ENCODE peak calls at places on chromosome 20, in four cellular contexts. Q, A, V and P are unnamed samples.

GRCh38 chr20:59253779-59254319 is 46.6 kb upstream of the EDN3 start:
- DNase-seq in Q (no peak), A (no peak), V (no peak), P (no peak)

GRCh38 chr20:62069741-62070216 is 4.1 kb upstream of the TAF4 start:
- DNase-seq in Q (no peak), A (no peak), V (no peak), P (no peak)

GRCh38 chr20:44714701-44715494 is at the start of gene CCN5:
- DNase-seq in A (no peak), Q (peak; percentile 80), V (peak; percentile 85), P (peak; percentile 93)

GRCh38 chr20:4401601-4402000 is 320.1 kb upstream of the PRND start:
- DNase-seq in A (no peak), V (no peak), Q (no peak), P (no peak)

GRCh38 chr20:38175221-38176030 is 10.4 kb upstream of the TGM2 start:
- DNase-seq in Q (no peak), V (no peak), A (no peak), P (no peak)

GRCh38 chr20:33945391-33946079 is 48.2 kb upstream of the RALY start:
- DNase-seq in V (no peak), A (no peak), Q (no peak), P (no peak)

GRCh38 chr20:44589522-44589921 is 7.1 kb downstream of the PKIG start:
- DNase-seq in A (no peak), Q (no peak), V (no peak), P (no peak)

GRCh38 chr20:59004763-59005522 is 2.1 kb downstream of the CTSZ start:
- DNase-seq in A (no peak), Q (no peak), V (peak; percentile 90), P (peak; percentile 48)

GRCh38 chr20:45020236-45020886 is 54.0 kb downstream of the STK4 start:
- DNase-seq in A (no peak), V (no peak), Q (peak; percentile 19), P (no peak)

GRCh38 chr20:37915800-37916570 is 13.1 kb downstream of the VSTM2L start:
- DNase-seq in V (no peak), Q (no peak), A (peak; percentile 66), P (peak; percentile 47)

GRCh38 chr20:47606414-47607207 is 104.9 kb downstream of the NCOA3 start:
- DNase-seq in Q (no peak), V (no peak), A (no peak), P (no peak)

GRCh38 chr20:11995750-11996567 is 78.3 kb downstream of the BTBD3 start:
- DNase-seq in V (no peak), A (no peak), Q (no peak), P (no peak)

GRCh38 chr20:10537850-10538480 is 102.9 kb downstream of the SLX4IP start:
- DNase-seq in V (no peak), Q (no peak), A (no peak), P (no peak)

GRCh38 chr20:25066386-25066785 is 8.4 kb upstream of the ACSS1 start:
- DNase-seq in V (peak; percentile 19), A (no peak), Q (no peak), P (peak; percentile 23)

GRCh38 chr20:61886721-61887658 is 178.7 kb downstream of the TAF4 start:
- DNase-seq in V (no peak), A (peak; percentile 49), Q (no peak), P (no peak)

GRCh38 chr20:47734870-47735269 is 50.4 kb downstream of the SULF2 start:
- DNase-seq in V (no peak), A (no peak), Q (no peak), P (no peak)

GRCh38 chr20:21557246-21557982 is 43.5 kb upstream of the NKX2-2 start:
- DNase-seq in Q (no peak), A (no peak), V (no peak), P (no peak)

GRCh38 chr20:45976132-45976531 is 4.1 kb upstream of the ZNF335 start:
- DNase-seq in A (no peak), V (no peak), Q (no peak), P (no peak)

GRCh38 chr20:36571564-36572504 is 1.6 kb upstream of the TGIF2 start:
- DNase-seq in Q (no peak), V (no peak), A (peak; percentile 78), P (no peak)

GRCh38 chr20:57137676-57138075 is 128.8 kb downstream of the BMP7 start:
- DNase-seq in Q (no peak), A (no peak), V (no peak), P (no peak)

GRCh38 chr20:9838378-9839295 is at the start of gene PAK5:
- DNase-seq in A (peak; percentile 95), V (peak; percentile 61), Q (peak; percentile 82), P (peak; percentile 79)

GRCh38 chr20:35307666-35308653 is 15.7 kb upstream of the FAM83C start:
- DNase-seq in V (no peak), A (no peak), Q (peak; percentile 92), P (peak; percentile 74)

GRCh38 chr20:45070932-45071632 is 29.8 kb downstream of the KCNS1 start:
- DNase-seq in A (no peak), V (no peak), Q (no peak), P (no peak)

GRCh38 chr20:21190866-21191265 is 65.0 kb downstream of the KIZ start:
- DNase-seq in Q (no peak), A (no peak), V (no peak), P (no peak)

GRCh38 chr20:35395728-35396127 is 16.0 kb downstream of the UQCC1 start:
- DNase-seq in V (no peak), A (no peak), Q (no peak), P (no peak)

DNA sequence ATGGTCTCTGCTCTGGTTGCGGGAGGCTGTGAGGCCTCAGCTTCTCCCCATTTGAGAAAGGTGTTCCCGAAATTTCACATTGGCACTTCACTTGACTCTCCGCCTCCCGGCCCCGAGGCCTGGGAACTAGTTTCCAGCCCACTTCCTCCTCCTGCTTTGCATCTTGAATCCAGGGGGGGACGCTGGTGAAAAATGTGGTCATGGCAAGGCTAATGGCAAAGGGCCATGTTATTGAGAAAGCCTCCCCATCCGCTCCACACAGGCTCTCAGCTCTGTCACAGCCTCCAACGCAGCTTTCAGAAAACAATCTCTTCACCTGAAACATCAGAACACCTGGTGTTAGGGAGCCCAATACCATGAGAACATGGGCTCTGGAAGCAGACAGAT is 5.6 kb downstream of the PLAGL2 start:
- DNase-seq in V (no peak), Q (no peak), A (no peak), P (no peak)
- H3K27ac ChIP-seq in V (peak overlapping the region; percentile 49), Q (peak overlapping the region; percentile 94), A (no peak overlapping the region), P (peak overlapping the region; percentile 97)

DNA sequence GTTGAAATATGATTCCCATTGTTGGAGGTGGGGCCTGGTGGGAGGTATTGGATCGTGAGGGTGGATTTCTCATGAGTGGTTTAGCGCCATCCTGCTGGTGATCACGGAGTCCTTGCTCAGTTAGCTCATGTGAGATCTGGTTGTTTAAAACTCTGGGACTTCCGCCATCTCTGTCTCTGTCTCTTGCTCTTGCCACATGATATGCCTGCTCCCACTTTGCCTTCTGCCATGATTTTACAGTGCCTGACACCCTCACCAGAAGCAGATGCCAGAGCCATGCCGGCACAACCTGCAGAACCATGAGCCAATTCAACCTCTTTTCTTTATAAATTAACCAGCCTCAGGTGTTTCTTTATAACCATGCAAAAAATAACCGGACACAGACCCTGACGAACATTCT is 44.7 kb upstream of the ZFP64 start:
- DNase-seq in A (no peak), V (no peak), Q (no peak), P (no peak)
- H3K27ac ChIP-seq in A (no peak overlapping the region), V (no peak overlapping the region), Q (no peak overlapping the region), P (no peak overlapping the region)

DNA sequence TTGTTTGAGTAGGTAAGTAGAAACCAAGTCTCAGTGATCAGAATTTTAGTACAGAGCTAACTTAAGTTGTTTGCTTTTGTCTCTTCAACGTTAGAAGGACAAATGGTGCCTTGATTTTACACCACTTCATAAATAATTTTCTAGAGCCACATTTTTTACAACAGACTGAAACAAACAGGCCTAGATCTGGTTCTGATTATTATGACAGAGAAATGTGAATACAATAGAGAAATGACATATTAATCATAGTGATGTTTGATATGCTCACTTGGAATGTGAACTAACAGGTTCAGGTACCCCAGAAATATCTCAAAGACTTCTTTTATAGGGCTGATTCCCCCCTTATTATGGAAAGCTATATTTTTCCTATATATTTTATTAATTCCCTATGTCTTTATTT is 760.6 kb downstream of the KIF16B start:
- DNase-seq in Q (no peak), A (no peak), V (no peak), P (no peak)
- H3K27ac ChIP-seq in Q (no peak overlapping the region), A (no peak overlapping the region), V (no peak overlapping the region), P (no peak overlapping the region)

DNA sequence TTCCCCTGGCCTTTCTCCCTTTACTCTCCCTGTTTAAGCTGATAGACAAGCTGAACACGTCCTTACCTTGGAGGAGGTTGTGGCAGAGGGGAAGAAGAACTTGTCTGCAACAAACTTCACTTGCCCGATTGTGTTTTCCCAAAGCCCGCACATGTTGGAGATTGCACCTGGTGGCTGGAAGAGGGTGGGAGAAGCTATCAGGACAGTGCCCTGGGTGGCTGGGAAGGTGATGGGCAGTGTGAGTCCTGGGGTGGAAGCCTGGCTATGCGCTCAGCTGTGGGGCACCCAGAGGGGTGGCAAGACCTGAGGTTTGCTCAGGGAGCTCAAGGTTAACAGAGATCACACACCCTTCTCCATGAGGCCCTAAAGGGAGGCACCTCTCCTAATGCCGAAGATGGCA is 25.0 kb upstream of the SSTR4 start:
- DNase-seq in V (no peak), Q (no peak), A (no peak), P (no peak)
- H3K27ac ChIP-seq in V (no peak overlapping the region), Q (no peak overlapping the region), A (no peak overlapping the region), P (no peak overlapping the region)

GRCh38 chr20:19993937-19994667 is 23.1 kb upstream of the NAA20 start:
- DNase-seq in V (no peak), Q (no peak), A (no peak), P (no peak)

GRCh38 chr20:19991826-19992225 is 25.3 kb upstream of the NAA20 start:
- DNase-seq in Q (no peak), A (peak; percentile 68), V (no peak), P (no peak)

GRCh38 chr20:19992996-19993908 is 23.9 kb upstream of the NAA20 start:
- DNase-seq in A (no peak), Q (peak; percentile 52), V (no peak), P (no peak)

GRCh38 chr20:19987046-19987445 is 30.1 kb upstream of the NAA20 start:
- DNase-seq in Q (no peak), V (no peak), A (no peak), P (no peak)

GRCh38 chr20:19990911-19991707 is 26.1 kb upstream of the NAA20 start:
- DNase-seq in V (no peak), Q (no peak), A (no peak), P (no peak)
- H3K27ac ChIP-seq in V (no peak overlapping the region), Q (no peak overlapping the region), A (peak overlapping the region; percentile 71), P (no peak overlapping the region)

GRCh38 chr20:834151-834747 is 734 bp downstream of the FAM110A start:
- DNase-seq in Q (no peak), V (no peak), A (no peak), P (no peak)
- H3K27ac ChIP-seq in Q (peak overlapping the region; percentile 75), V (peak overlapping the region; percentile 88), A (no peak overlapping the region), P (peak overlapping the region; percentile 87)

DNA sequence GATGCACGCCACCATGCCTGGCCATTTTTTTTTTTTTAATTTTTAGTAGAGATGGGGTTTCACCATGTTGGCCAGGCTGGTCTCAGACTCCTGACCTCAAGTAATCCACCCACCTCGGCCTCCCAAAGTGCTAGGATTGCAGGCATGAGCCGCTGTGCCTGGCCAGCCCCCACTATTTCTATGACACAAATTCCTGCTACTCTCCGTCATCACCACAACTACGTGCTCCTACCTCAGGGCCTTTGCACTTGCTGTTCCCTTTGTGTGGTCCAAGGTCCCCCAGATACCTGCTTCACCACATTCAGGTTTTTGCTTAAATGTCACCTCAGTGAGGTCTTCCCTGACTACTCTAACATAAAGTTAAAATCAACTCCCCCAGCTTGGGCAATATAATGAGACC is 5.2 kb upstream of the CEBPB start:
- DNase-seq in V (no peak), Q (no peak), A (no peak), P (no peak)
- H3K27ac ChIP-seq in V (no peak overlapping the region), Q (no peak overlapping the region), A (no peak overlapping the region), P (no peak overlapping the region)